ENCODE peak calls at places on chromosomes 6 and 20, in four cellular contexts. N is IMR-90, O is H9, G is H1. U is an unnamed sample.

GRCh38 chr6:140183881-140184280 is 809.4 kb upstream of the CITED2 start:
- DNase-seq in N (peak), G (no peak), O (no peak), U (no peak)

GRCh38 chr6:87391334-87391733 is 16.4 kb upstream of the CFAP206 start:
- DNase-seq in O (peak), G (peak), N (peak), U (peak)

GRCh38 chr20:48275325-48275724 is 490.0 kb upstream of the SULF2 start:
- DNase-seq in N (no peak), O (no peak), G (no peak), U (no peak)

GRCh38 chr6:136127856-136128255 is 122.3 kb downstream of the MTFR2 start:
- DNase-seq in N (no peak), O (no peak), G (no peak), U (no peak)

GRCh38 chr6:127119361-127120108 is 1.1 kb downstream of the RSPO3 start:
- DNase-seq in N (no peak), G (no peak), O (peak), U (peak)

GRCh38 chr20:22825546-22825945 is 209.6 kb upstream of the SSTR4 start:
- DNase-seq in O (no peak), N (no peak), G (no peak), U (no peak)

GRCh38 chr20:33442136-33443005 is 1.2 kb downstream of the SNTA1 start:
- DNase-seq in G (no peak), O (no peak), N (no peak), U (no peak)

GRCh38 chr6:91045152-91045551 is 458.3 kb upstream of the MAP3K7 start:
- DNase-seq in G (no peak), O (no peak), N (no peak), U (no peak)

GRCh38 chr6:2531426-2532208 is 219.1 kb downstream of the MYLK4 start:
- DNase-seq in N (peak), G (no peak), O (no peak), U (no peak)

GRCh38 chr6:13764996-13765395 is 49.4 kb downstream of the MCUR1 start:
- DNase-seq in N (no peak), O (no peak), G (no peak), U (no peak)

GRCh38 chr6:92479821-92480220 is 939.5 kb downstream of the EPHA7 start:
- DNase-seq in O (no peak), G (no peak), N (peak), U (no peak)

GRCh38 chr6:53987527-53987888 is 123.7 kb upstream of the MLIP start:
- DNase-seq in N (no peak), O (no peak), G (no peak), U (no peak)

GRCh38 chr20:48818481-48818987 is 9.3 kb downstream of the PREX1 start:
- DNase-seq in N (no peak), O (no peak), G (no peak), U (no peak)

GRCh38 chr20:59598625-59599310 is 5.6 kb upstream of the PHACTR3 start:
- DNase-seq in G (no peak), N (no peak), O (peak), U (peak)

GRCh38 chr20:32052792-32053362 is 835 bp downstream of the HCK start:
- DNase-seq in N (no peak), O (peak), G (no peak), U (no peak)

GRCh38 chr6:158358450-158359077 is 46.3 kb downstream of the TULP4 start:
- DNase-seq in G (no peak), N (no peak), O (no peak), U (no peak)

GRCh38 chr6:156657311-156657710 is 119.9 kb upstream of the ARID1B start:
- DNase-seq in O (no peak), N (no peak), G (no peak), U (no peak)

GRCh38 chr6:22078802-22079545 is 217.9 kb downstream of the PRL start:
- DNase-seq in N (no peak), O (peak), G (peak), U (peak)

GRCh38 chr6:5995705-5996686 is 10.7 kb downstream of the NRN1 start:
- DNase-seq in N (peak), O (peak), G (no peak), U (peak)

GRCh38 chr20:53608456-53609413 is 15.1 kb upstream of the ZNF217 start:
- DNase-seq in N (no peak), G (no peak), O (peak), U (peak)

GRCh38 chr20:49699200-49699992 is 14.3 kb downstream of the B4GALT5 start:
- DNase-seq in N (peak), O (no peak), G (no peak), U (no peak)

GRCh38 chr6:99393366-99393697 is 663 bp downstream of the COQ3 start:
- DNase-seq in G (no peak), N (no peak), O (no peak), U (no peak)

GRCh38 chr6:168546173-168546572 is 105.2 kb downstream of the SMOC2 start:
- DNase-seq in O (no peak), N (no peak), G (no peak), U (no peak)

GRCh38 chr6:8229913-8230312 is 127.6 kb upstream of the EEF1E1 start:
- DNase-seq in O (peak), N (no peak), G (peak), U (peak)

GRCh38 chr6:75755704-75756103 is 6.7 kb downstream of the MYO6 start:
- DNase-seq in O (no peak), G (no peak), N (no peak), U (no peak)

GRCh38 chr20:11876555-11876954 is 41.1 kb upstream of the BTBD3 start:
- DNase-seq in O (no peak), N (no peak), G (no peak), U (no peak)

GRCh38 chr20:1486566-1486965 is 4.7 kb downstream of the SIRPB2 start:
- DNase-seq in O (no peak), G (no peak), N (no peak), U (no peak)

GRCh38 chr6:158799051-158799792 is 19.9 kb downstream of the EZR start:
- DNase-seq in N (peak), O (no peak), G (no peak), U (no peak)

GRCh38 chr20:2042400-2042799 is 48.5 kb upstream of the PDYN start:
- DNase-seq in G (no peak), O (no peak), N (peak), U (no peak)

GRCh38 chr6:84707161-84707560 is 57.2 kb downstream of the TBX18 start:
- DNase-seq in O (no peak), N (no peak), G (no peak), U (no peak)

GRCh38 chr6:25447570-25447929 is 168.4 kb downstream of the CARMIL1 start:
- DNase-seq in N (no peak), O (no peak), G (no peak), U (no peak)

GRCh38 chr20:4563534-4563933 is 158.2 kb upstream of the PRND start:
- DNase-seq in N (peak), G (no peak), O (peak), U (peak)

GRCh38 chr20:18712116-18712515 is 101.5 kb upstream of the SCP2D1 start:
- DNase-seq in G (no peak), O (no peak), N (peak), U (no peak)

GRCh38 chr6:11964101-11964500 is 48.0 kb upstream of the HIVEP1 start:
- DNase-seq in O (no peak), G (no peak), N (no peak), U (no peak)

GRCh38 chr6:18820725-18821124 is 433.6 kb downstream of the RNF144B start:
- DNase-seq in G (no peak), O (peak), N (no peak), U (peak)
- H4K5ac ChIP-seq in G (no peak), O (no peak), N (no peak), U (no peak)

GRCh38 chr6:35050988-35051330 is 90.2 kb downstream of the TCP11 start:
- DNase-seq in G (no peak), N (no peak), O (no peak), U (no peak)
- H4K5ac ChIP-seq in G (no peak), N (peak), O (no peak), U (no peak)

GRCh38 chr6:125688138-125688537 is 61.3 kb upstream of the HEY2 start:
- DNase-seq in O (no peak), G (no peak), N (no peak), U (no peak)
- H4K5ac ChIP-seq in O (no peak), G (no peak), N (no peak), U (no peak)

GRCh38 chr6:41575598-41575997 is 29.4 kb downstream of the FOXP4 start:
- DNase-seq in N (no peak), G (no peak), O (no peak), U (no peak)

GRCh38 chr6:41578714-41579610 is 32.8 kb downstream of the FOXP4 start:
- DNase-seq in O (peak), G (no peak), N (peak), U (peak)

GRCh38 chr6:41577356-41577864 is 31.2 kb downstream of the FOXP4 start:
- DNase-seq in N (no peak), G (no peak), O (no peak), U (no peak)

GRCh38 chr6:41576667-41577066 is 30.5 kb downstream of the FOXP4 start:
- DNase-seq in O (no peak), N (no peak), G (no peak), U (no peak)

DNA sequence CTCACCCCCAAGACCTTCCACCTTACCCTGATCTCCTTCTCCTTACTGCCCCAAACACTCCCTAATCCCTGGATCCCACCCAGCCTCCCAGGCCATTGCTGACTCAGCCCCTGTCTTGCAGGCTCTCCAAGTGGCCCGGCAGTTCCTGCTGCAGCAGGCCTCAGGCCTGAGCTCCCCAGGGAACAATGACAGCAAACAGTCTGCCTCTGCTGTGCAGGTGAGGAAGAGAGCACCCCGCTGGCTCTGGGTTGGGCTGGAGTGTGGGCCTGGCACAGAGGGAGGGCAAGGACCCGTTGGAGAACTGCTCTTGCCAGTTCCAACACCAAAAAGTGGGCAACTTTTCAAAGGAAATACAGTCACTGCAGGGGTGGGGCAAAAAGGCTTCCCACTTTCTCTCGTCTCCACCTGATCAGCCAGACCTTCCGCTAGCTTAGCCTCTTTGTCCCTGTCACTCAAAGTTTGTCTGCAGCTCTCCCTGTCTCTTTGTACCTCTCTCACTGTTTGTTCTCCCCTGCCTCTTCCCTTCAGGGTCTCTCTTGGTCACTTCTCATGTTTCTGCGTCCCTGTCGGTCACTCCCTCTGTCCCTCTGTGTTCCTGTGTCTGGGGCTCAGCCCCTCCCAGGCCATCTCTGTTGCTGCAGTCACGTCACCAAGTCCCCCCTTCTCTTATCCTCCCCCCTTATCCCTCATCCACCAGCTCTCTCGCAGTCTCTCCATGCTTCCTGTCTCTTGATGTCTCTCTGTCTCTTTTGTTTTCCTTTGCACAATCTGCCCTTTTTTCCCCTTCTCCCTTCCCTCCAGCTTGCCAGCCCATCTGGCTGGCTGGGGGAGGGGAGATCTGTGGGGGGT is 31.9 kb downstream of the FOXP4 start:
- DNase-seq in G (no peak), O (peak), N (peak), U (peak)
- H4K5ac ChIP-seq in G (peak), O (no peak), N (peak), U (peak)

GRCh38 chr6:137260205-137260604 is 41.0 kb upstream of the IFNGR1 start:
- DNase-seq in N (no peak), O (no peak), G (no peak), U (no peak)
- H4K5ac ChIP-seq in N (no peak), O (no peak), G (no peak), U (no peak)

GRCh38 chr6:169827372-169827771 is 76.0 kb downstream of the ERMARD start:
- DNase-seq in N (no peak), O (peak), G (no peak), U (no peak)

GRCh38 chr6:169824021-169824420 is 72.6 kb downstream of the ERMARD start:
- DNase-seq in N (no peak), G (no peak), O (peak), U (no peak)

GRCh38 chr6:169826697-169827096 is 75.3 kb downstream of the ERMARD start:
- DNase-seq in O (no peak), G (no peak), N (no peak), U (no peak)

GRCh38 chr6:169825558-169826225 is 74.3 kb downstream of the ERMARD start:
- DNase-seq in O (no peak), G (no peak), N (no peak), U (no peak)

DNA sequence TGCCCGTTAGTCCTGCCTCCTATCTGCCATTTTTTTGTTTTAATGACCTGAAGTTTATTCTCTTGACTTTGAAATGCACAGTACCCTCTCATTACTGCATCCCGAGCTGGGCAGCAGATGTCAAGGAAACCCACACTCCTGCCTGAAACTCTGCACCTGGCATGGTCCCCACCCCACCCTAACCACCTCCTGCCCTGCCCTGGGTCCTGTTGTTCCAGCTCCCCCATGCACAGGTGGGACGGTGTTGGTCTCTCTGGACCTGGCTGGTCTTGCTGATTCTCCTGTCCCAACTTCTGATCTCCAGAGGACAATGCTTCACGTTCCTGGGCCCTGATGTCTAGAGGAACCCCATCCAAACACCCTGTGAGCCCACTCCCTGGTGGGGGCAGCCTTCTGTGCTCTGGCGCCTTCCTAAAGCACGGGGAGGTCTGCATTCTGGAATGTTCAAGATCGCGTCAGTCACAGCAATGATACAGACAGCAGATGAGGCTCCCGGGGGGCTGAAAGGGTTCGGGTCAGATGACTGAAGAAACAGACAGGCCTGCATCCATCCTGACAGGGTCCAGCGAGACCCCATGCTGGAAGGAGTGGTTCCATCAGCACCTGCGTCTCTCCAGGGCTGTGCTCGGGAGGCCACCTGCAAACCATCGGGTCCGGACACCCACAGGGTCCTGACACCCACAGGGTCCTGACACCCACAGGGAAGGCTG is 73.6 kb downstream of the ERMARD start:
- DNase-seq in O (peak), G (no peak), N (no peak), U (no peak)
- H4K5ac ChIP-seq in O (no peak), G (no peak), N (no peak), U (no peak)

GRCh38 chr6:108550256-108550655 is 10.5 kb upstream of the FOXO3 start:
- DNase-seq in G (no peak), N (no peak), O (no peak), U (peak)
- H4K5ac ChIP-seq in G (no peak), N (peak), O (no peak), U (no peak)

GRCh38 chr6:151034825-151035781 is 169.6 kb downstream of the MTHFD1L start:
- DNase-seq in O (no peak), G (no peak), N (no peak), U (no peak)
- H4K5ac ChIP-seq in O (no peak), G (no peak), N (no peak), U (no peak)

DNA sequence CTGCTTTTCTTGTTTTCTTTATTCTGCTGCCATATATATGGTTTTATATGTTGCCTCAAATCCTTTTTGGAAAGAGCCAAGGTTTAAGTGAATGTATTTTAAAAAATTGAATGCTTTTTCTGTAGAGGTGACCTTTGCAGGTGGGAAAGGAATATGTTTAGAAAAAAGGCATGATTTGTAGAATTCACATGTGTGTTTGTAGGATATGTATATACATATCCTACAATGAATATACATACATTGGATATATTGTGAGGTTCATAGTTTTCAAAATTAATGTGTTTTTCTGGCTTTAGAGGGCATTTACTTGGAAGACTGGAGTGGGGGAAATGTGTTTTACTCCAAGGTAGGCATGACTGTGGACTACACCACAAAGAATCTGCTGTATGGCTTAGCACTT is 4.0 kb upstream of the EYA2 start:
- DNase-seq in O (no peak), G (no peak), N (no peak), U (no peak)
- H4K5ac ChIP-seq in O (no peak), G (no peak), N (no peak), U (no peak)

GRCh38 chr6:107560657-107561056 is 70.7 kb downstream of the SOBP start:
- DNase-seq in G (no peak), N (peak), O (no peak), U (peak)
- H4K5ac ChIP-seq in G (no peak), N (no peak), O (no peak), U (no peak)

U was measured in mesendoderm.